ENCODE peak calls at places on chromosomes 4 and X, in five cellular contexts. G is endothelial cell, X is stomach, Z is IMR-90, V is lung. B is an unnamed sample.

GRCh38 chr4:37827030-37827705 is 682 bp downstream of the PGM2 start:
- DNase-seq in G (no peak), X (peak), Z (peak), V (no peak), B (peak)

GRCh38 chr4:133969202-133969873 is 232.3 kb downstream of the PABPC4L start:
- DNase-seq in G (no peak), X (no peak), Z (peak), V (no peak), B (no peak)

GRCh38 chrX:87583679-87584078 is 66.1 kb downstream of the KLHL4 start:
- DNase-seq in G (peak), X (peak), Z (peak), V (no peak), B (no peak)

GRCh38 chrX:11143931-11144678 is 33.0 kb downstream of the HCCS start:
- DNase-seq in G (peak), X (peak), Z (peak), V (peak), B (peak)

GRCh38 chr4:152162331-152162697 is 373.6 kb downstream of the FBXW7 start:
- DNase-seq in G (no peak), X (no peak), Z (no peak), V (no peak), B (no peak)

GRCh38 chr4:107888237-107888636 is 43.1 kb upstream of the CYP2U1 start:
- DNase-seq in G (no peak), X (no peak), Z (no peak), V (no peak), B (no peak)

GRCh38 chr4:101753702-101754101 is 36.8 kb upstream of the BANK1 start:
- DNase-seq in G (no peak), X (no peak), Z (no peak), V (no peak), B (no peak)

GRCh38 chrX:133910539-133910938 is 74.9 kb downstream of the GPC3 start:
- DNase-seq in G (no peak), X (no peak), Z (no peak), V (no peak), B (no peak)

GRCh38 chr4:54067163-54067562 is 2.8 kb upstream of the CHIC2 start:
- DNase-seq in G (peak), X (peak), Z (peak), V (no peak), B (no peak)

GRCh38 chrX:104253567-104254441 is 929 bp downstream of the ESX1 start:
- DNase-seq in G (peak), X (no peak), Z (no peak), V (no peak), B (no peak)

GRCh38 chr4:1169691-1170096 is 2.7 kb downstream of the SPON2 start:
- DNase-seq in G (no peak), X (no peak), Z (no peak), V (no peak), B (no peak)

GRCh38 chr4:1172228-1172851 is at the start of gene SPON2:
- DNase-seq in G (no peak), X (no peak), Z (peak), V (no peak), B (no peak)

GRCh38 chr4:1171306-1172227 is 816 bp downstream of the SPON2 start:
- DNase-seq in G (no peak), X (no peak), Z (no peak), V (no peak), B (no peak)

GRCh38 chr4:1170156-1170804 is 2.1 kb downstream of the SPON2 start:
- DNase-seq in G (no peak), X (no peak), Z (no peak), V (no peak), B (no peak)

DNA sequence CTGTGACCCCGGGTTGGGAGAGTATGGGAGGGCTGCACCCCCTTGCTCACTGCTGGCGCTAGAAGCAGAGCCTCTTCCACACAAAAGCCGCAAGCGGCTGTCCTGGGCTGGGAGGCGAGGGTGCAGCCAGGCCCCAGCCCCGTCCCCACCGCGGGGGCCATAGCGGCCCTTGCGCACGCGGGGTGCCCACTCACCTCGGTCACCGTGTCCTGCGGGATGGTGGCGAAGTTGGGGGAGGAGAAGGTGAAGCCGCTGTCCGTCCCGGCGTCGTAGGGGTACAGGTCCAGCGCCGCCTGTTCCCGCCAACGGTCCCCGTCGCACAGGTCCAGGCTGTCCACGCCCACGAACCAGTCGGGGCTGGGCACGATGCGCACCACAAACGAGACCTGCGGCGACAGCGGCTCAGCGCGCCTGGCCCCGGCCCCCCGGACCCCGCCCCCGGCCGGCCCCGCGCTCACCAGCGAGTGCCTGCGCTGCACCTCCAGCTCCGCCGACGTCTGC is 1.5 kb downstream of the SPON2 start:
- DNase-seq in G (no peak), X (no peak), Z (no peak), V (no peak), B (no peak)
- TF ChIP-seq CTCF in G (no peak), X (no peak), Z (no peak), V (no peak), B (no peak)

GRCh38 chr4:128675083-128675482 is 134.4 kb upstream of the JADE1 start:
- DNase-seq in G (no peak), X (no peak), Z (no peak), V (no peak), B (no peak)
- TF ChIP-seq CTCF in G (no peak), X (no peak), Z (no peak), V (no peak), B (no peak)

GRCh38 chrX:55161581-55161980 is 58.6 kb upstream of the PAGE5 start:
- DNase-seq in G (peak), X (no peak), Z (no peak), V (no peak), B (no peak)
- TF ChIP-seq CTCF in G (no peak), X (no peak), Z (no peak), V (no peak), B (no peak)

DNA sequence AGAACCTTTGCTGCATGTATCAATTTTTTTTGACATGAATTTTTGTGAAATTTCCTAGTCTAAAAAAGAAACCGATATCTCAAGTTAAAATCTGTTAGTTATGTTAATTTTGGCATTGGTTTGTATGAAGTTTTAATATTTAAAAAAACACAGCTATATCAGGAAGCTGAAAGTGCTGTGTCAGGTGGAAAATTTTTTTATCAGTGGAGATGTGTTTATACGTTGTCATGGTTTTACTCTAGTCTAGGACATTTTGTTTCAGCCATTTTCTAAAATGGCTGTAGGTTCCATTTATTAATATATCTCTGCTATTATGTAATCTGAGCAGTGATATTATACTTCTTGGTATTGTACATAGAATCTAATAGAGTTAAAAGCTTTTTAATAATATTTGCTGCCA is 34.2 kb downstream of the OCRL start:
- DNase-seq in G (no peak), X (no peak), Z (no peak), V (no peak), B (no peak)
- TF ChIP-seq CTCF in G (no peak), X (no peak), Z (no peak), V (no peak), B (no peak)

GRCh38 chrX:47523713-47524166 is 37.3 kb upstream of the ARAF start:
- DNase-seq in G (peak), X (no peak), Z (no peak), V (no peak), B (no peak)
- TF ChIP-seq CTCF in G (peak), X (no peak), Z (no peak), V (no peak), B (no peak)